ENCODE peak calls at places on chromosome X, in eight cellular contexts. B, E, G, K, R, P, V and X are unnamed samples.

GRCh38 chrX:129720741-129721140 is 18.0 kb upstream of the XPNPEP2 start:
- DNase-seq in B (no peak), E (no peak), G (no peak), K (no peak), R (no peak), P (no peak), V (no peak), X (no peak)

GRCh38 chrX:11319689-11320302 is 26.6 kb downstream of the AMELX start:
- DNase-seq in B (no peak), E (no peak), G (no peak), K (no peak), R (no peak), P (no peak), V (no peak), X (no peak)

GRCh38 chrX:65903750-65904149 is 136.1 kb downstream of the VSIG4 start:
- DNase-seq in B (no peak), E (no peak), G (no peak), K (no peak), R (no peak), P (no peak), V (no peak), X (no peak)

GRCh38 chrX:104166735-104167436 is 633 bp downstream of the FAM199X start:
- DNase-seq in B (no peak), E (no peak), G (no peak), K (no peak), R (no peak), P (no peak), V (no peak), X (peak; percentile 43)

GRCh38 chrX:65667503-65668355 is at the start of gene MSN:
- DNase-seq in B (peak; percentile 74), E (peak; percentile 53), G (no peak), K (peak; percentile 76), R (no peak), P (peak; percentile 66), V (no peak), X (peak; percentile 86)

GRCh38 chrX:37545066-37545465 is 26.4 kb upstream of the LANCL3 start:
- DNase-seq in B (no peak), E (no peak), G (no peak), K (no peak), R (no peak), P (no peak), V (no peak), X (no peak)

GRCh38 chrX:111041018-111041462 is 55.0 kb upstream of the PAK3 start:
- DNase-seq in B (peak; percentile 93), E (peak; percentile 64), G (no peak), K (no peak), R (peak; percentile 89), P (peak; percentile 91), V (peak; percentile 58), X (no peak)

GRCh38 chrX:28880136-28880535 is 292.9 kb downstream of the IL1RAPL1 start:
- DNase-seq in B (peak; percentile 14), E (no peak), G (no peak), K (no peak), R (no peak), P (peak; percentile 73), V (no peak), X (peak; percentile 10)

GRCh38 chrX:140762061-140762460 is 52.5 kb downstream of the LINC00632 start:
- DNase-seq in B (peak; percentile 59), E (peak; percentile 32), G (no peak), K (peak; percentile 2), R (peak; percentile 56), P (peak; percentile 77), V (peak; percentile 40), X (peak; percentile 79)

GRCh38 chrX:115650449-115650848 is 89.5 kb downstream of the PLS3 start:
- DNase-seq in B (no peak), E (no peak), G (no peak), K (no peak), R (no peak), P (peak; percentile 14), V (peak; percentile 11), X (peak; percentile 93)

GRCh38 chrX:91435465-91435864 is 826 bp downstream of the PABPC5 start:
- DNase-seq in B (no peak), E (no peak), G (no peak), K (no peak), R (no peak), P (no peak), V (no peak), X (no peak)

GRCh38 chrX:50068893-50069292 is 131.9 kb downstream of the AKAP4 start:
- DNase-seq in B (no peak), E (no peak), G (no peak), K (no peak), R (no peak), P (no peak), V (no peak), X (no peak)

GRCh38 chrX:118520206-118520857 is 24.7 kb downstream of the DOCK11 start:
- DNase-seq in B (no peak), E (peak; percentile 74), G (no peak), K (no peak), R (peak; percentile 76), P (peak; percentile 71), V (peak; percentile 43), X (no peak)

GRCh38 chrX:13101439-13102139 is 57.2 kb upstream of the FAM9C start:
- DNase-seq in B (peak; percentile 83), E (peak; percentile 88), G (peak; percentile 68), K (peak; percentile 40), R (peak; percentile 81), P (peak; percentile 84), V (peak; percentile 57), X (peak; percentile 73)

GRCh38 chrX:1224954-1225353 is 12.5 kb upstream of the CRLF2 start:
- DNase-seq in B (no peak), E (no peak), G (no peak), K (no peak), R (no peak), P (no peak), V (no peak), X (no peak)